ENCODE peak calls at places on chromosomes 6 and 20, in eight cellular contexts. A is heart right ventricle, K is IMR-90, U is progenitor cell of endocrine pancreas, L is AG09319, D is MCF 10A, F is PC-9, P is lower leg skin. N is an unnamed sample.

GRCh38 chr6:107633680-107634141 is 143.8 kb downstream of the SOBP start:
- DNase-seq in A (no peak), K (no peak), U (no peak), L (no peak), D (no peak), F (peak), P (no peak), N (no peak)

GRCh38 chr6:24902782-24903181 is 33.0 kb downstream of the RIPOR2 start:
- DNase-seq in A (no peak), K (peak), U (no peak), L (no peak), D (peak), F (peak), P (no peak), N (no peak)

GRCh38 chr6:75882734-75883133 is 133.7 kb downstream of the MYO6 start:
- DNase-seq in A (no peak), K (peak), U (no peak), L (peak), D (peak), F (peak), P (no peak), N (no peak)

GRCh38 chr6:106145741-106146227 is 59.6 kb downstream of the PRDM1 start:
- DNase-seq in A (no peak), K (peak), U (no peak), L (no peak), D (no peak), F (no peak), P (no peak), N (no peak)

GRCh38 chr6:16697437-16698162 is 63.7 kb downstream of the ATXN1 start:
- DNase-seq in A (no peak), K (no peak), U (no peak), L (no peak), D (no peak), F (no peak), P (no peak), N (no peak)

GRCh38 chr6:2999005-2999620 is 581 bp upstream of the NQO2 start:
- DNase-seq in A (no peak), K (peak), U (no peak), L (no peak), D (peak), F (peak), P (no peak), N (peak)

GRCh38 chr6:128065072-128065471 is 164.2 kb upstream of the THEMIS start:
- DNase-seq in A (no peak), K (peak), U (no peak), L (no peak), D (no peak), F (no peak), P (no peak), N (no peak)

GRCh38 chr6:49668083-49668511 is 31.5 kb upstream of the RHAG start:
- DNase-seq in A (no peak), K (no peak), U (no peak), L (no peak), D (no peak), F (peak), P (no peak), N (no peak)

GRCh38 chr6:75305573-75305972 is 21.0 kb upstream of the TMEM30A start:
- DNase-seq in A (no peak), K (no peak), U (no peak), L (no peak), D (no peak), F (no peak), P (no peak), N (no peak)

GRCh38 chr6:154614101-154614500 is 103.6 kb upstream of the CNKSR3 start:
- DNase-seq in A (no peak), K (peak), U (no peak), L (no peak), D (no peak), F (no peak), P (no peak), N (no peak)

GRCh38 chr6:130018830-130019795 is 732 bp downstream of the L3MBTL3 start:
- DNase-seq in A (peak), K (peak), U (peak), L (no peak), D (peak), F (no peak), P (no peak), N (peak)

GRCh38 chr6:155132617-155133016 is 131.2 kb upstream of the CLDN20 start:
- DNase-seq in A (no peak), K (no peak), U (no peak), L (no peak), D (no peak), F (no peak), P (no peak), N (no peak)

GRCh38 chr6:152368761-152369624 is 268.2 kb downstream of the SYNE1 start:
- DNase-seq in A (peak), K (peak), U (no peak), L (no peak), D (no peak), F (no peak), P (peak), N (no peak)

GRCh38 chr6:10315631-10316145 is 99.2 kb downstream of the TFAP2A start:
- DNase-seq in A (no peak), K (no peak), U (no peak), L (no peak), D (no peak), F (no peak), P (no peak), N (no peak)

GRCh38 chr6:109182590-109182989 is 87.3 kb downstream of the CEP57L1 start:
- DNase-seq in A (no peak), K (no peak), U (no peak), L (no peak), D (no peak), F (no peak), P (no peak), N (no peak)

GRCh38 chr6:163991326-163991725 is 576.8 kb downstream of the QKI start:
- DNase-seq in A (no peak), K (no peak), U (no peak), L (no peak), D (no peak), F (no peak), P (no peak), N (no peak)

GRCh38 chr6:14816106-14816864 is 429.6 kb upstream of the JARID2 start:
- DNase-seq in A (no peak), K (peak), U (no peak), L (no peak), D (no peak), F (no peak), P (no peak), N (no peak)

GRCh38 chr6:142542704-142543233 is 241.0 kb downstream of the ADGRG6 start:
- DNase-seq in A (peak), K (peak), U (no peak), L (peak), D (peak), F (no peak), P (peak), N (peak)

GRCh38 chr20:19975436-19975799 is 41.7 kb upstream of the NAA20 start:
- DNase-seq in A (peak), K (peak), U (no peak), L (no peak), D (no peak), F (peak), P (no peak), N (no peak)

GRCh38 chr6:127464161-127464880 is 5.1 kb upstream of the KIAA0408 start:
- DNase-seq in A (no peak), K (peak), U (no peak), L (no peak), D (no peak), F (no peak), P (peak), N (no peak)

GRCh38 chr20:881051-881820 is 34.9 kb downstream of the ANGPT4 start:
- DNase-seq in A (no peak), K (peak), U (no peak), L (no peak), D (peak), F (peak), P (no peak), N (no peak)

GRCh38 chr20:47645632-47646031 is 139.6 kb downstream of the SULF2 start:
- DNase-seq in A (no peak), K (no peak), U (no peak), L (no peak), D (no peak), F (no peak), P (no peak), N (no peak)

GRCh38 chr20:4835244-4836177 is 113.8 kb downstream of the PRND start:
- DNase-seq in A (peak), K (no peak), U (no peak), L (peak), D (no peak), F (no peak), P (peak), N (no peak)

GRCh38 chr6:53059648-53060589 is 5.3 kb upstream of the FBXO9 start:
- DNase-seq in A (no peak), K (no peak), U (no peak), L (no peak), D (no peak), F (no peak), P (no peak), N (no peak)

GRCh38 chr6:17397764-17398194 is 4.4 kb downstream of the CAP2 start:
- DNase-seq in A (no peak), K (no peak), U (no peak), L (no peak), D (peak), F (peak), P (no peak), N (no peak)

GRCh38 chr6:118783931-118784528 is 109.9 kb upstream of the ASF1A start:
- DNase-seq in A (no peak), K (peak), U (no peak), L (no peak), D (no peak), F (peak), P (no peak), N (no peak)

GRCh38 chr20:48098866-48099265 is 313.6 kb upstream of the SULF2 start:
- DNase-seq in A (no peak), K (no peak), U (no peak), L (no peak), D (no peak), F (no peak), P (no peak), N (no peak)

GRCh38 chr6:107320126-107320525 is 139.2 kb downstream of the PDSS2 start:
- DNase-seq in A (no peak), K (peak), U (no peak), L (peak), D (no peak), F (no peak), P (no peak), N (no peak)

GRCh38 chr20:43985121-43985520 is 70.5 kb downstream of the TOX2 start:
- DNase-seq in A (no peak), K (no peak), U (no peak), L (no peak), D (no peak), F (no peak), P (no peak), N (no peak)

GRCh38 chr20:31819083-31819784 is at the start of gene MYLK2:
- DNase-seq in A (no peak), K (no peak), U (no peak), L (no peak), D (no peak), F (no peak), P (no peak), N (no peak)

GRCh38 chr6:95518630-95519227 is 58.6 kb upstream of the MANEA start:
- DNase-seq in A (no peak), K (no peak), U (no peak), L (no peak), D (no peak), F (no peak), P (no peak), N (no peak)

GRCh38 chr6:113461153-113461897 is 395.8 kb upstream of the MARCKS start:
- DNase-seq in A (no peak), K (peak), U (no peak), L (no peak), D (no peak), F (no peak), P (no peak), N (no peak)

GRCh38 chr20:37989601-37990001 is 43.7 kb downstream of the TTI1 start:
- DNase-seq in A (no peak), K (no peak), U (no peak), L (no peak), D (no peak), F (no peak), P (no peak), N (peak)

DNA sequence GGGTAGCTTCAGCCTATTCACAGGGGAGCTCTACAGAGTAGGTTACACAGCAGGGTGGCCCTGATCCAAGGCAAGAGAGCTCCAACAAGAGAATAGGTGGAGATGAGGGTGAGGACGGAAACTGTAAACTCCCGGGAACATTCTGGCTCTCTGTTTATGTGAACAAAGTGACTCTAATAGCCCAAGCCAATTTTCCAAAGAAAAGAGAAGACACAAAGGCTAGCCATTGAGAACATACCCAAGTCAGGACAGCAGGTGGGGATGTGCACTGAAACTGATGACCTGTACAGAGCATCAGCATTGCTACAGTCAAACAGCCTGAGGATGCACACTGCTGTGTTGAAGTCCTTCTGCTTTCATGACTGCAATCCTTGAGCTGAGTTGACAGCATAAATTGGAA is 136.0 kb upstream of the TOP1 start:
- DNase-seq in A (no peak), K (no peak), U (no peak), L (no peak), D (peak), F (no peak), P (no peak), N (no peak)
- TF ChIP-seq CTCF in A (no peak), K (no peak), U (no peak), L (no peak), D (no peak), F (no peak), P (no peak), N (no peak)

DNA sequence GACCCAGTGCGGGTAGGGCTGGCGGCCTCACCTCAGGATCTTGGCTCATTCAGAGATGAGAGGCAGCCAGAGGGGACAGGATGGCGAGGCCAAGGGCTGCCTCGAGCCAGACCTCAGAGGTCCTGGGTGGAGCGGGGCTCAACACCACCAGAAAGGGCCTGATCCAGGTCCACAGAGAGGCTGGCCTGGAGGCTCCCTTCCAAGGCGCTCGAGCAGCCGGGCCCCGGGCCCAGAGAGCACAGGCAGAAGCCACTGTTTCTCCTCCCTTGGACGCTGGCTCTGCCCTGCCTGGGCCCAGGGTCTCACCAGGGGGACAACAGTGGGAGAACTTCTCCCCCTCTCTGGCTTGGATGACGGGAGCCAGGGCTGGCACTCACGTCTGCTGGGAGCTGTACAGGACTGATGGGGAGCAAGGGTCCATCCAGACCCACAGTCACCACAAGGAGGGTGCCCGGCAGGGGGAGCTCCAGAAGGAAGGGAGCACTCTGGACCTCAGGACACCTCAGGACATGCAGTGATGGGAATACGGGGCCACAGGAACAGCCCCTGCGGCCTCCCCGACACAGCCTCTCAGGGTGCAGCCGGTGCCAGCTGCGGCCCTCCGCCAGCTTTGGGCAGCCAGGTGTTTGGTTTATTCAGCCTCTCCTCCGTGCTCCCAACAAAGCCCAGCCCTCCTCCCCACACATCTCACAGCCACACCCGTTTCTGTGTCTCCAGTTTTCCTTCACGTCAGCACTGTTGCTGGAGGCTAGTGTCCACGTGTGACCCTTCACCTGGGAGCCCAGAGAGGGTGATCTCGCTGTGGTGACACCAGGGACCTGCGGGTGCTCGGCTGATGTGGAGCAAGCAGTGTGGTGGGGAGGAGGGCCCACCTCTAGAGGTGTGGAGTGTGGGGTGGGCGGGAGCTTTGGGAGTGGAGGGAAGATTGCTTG is 8.7 kb downstream of the RPS21 start:
- DNase-seq in A (no peak), K (no peak), U (no peak), L (no peak), D (peak), F (no peak), P (no peak), N (no peak)
- TF ChIP-seq CTCF in A (no peak), K (no peak), U (no peak), L (no peak), D (peak), F (peak), P (no peak), N (no peak)

DNA sequence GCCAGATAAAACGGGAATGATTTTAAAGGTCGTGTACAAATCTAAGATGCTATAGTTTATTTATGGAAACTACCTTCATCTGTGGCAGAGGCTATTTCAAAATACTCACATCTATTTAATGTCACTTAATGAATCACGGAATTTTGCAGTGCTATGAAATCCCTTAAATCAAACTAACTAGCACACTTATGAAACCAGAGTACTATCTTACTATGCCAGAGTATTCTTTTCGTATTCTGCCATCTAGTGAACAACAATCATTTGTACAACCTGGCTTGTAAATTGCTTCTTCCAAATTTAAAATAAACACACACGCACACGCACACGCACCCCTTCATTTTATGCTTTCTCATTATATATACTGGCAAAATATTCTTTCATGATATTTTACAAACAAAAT is 78.0 kb upstream of the BMP5 start:
- DNase-seq in A (no peak), K (peak), U (no peak), L (peak), D (peak), F (no peak), P (no peak), N (no peak)
- TF ChIP-seq CTCF in A (peak), K (peak), U (peak), L (peak), D (peak), F (peak), P (no peak), N (no peak)

GRCh38 chr20:45779011-45779915 is 12.4 kb downstream of the WFDC3 start:
- DNase-seq in A (peak), K (peak), U (no peak), L (peak), D (peak), F (peak), P (peak), N (peak)

GRCh38 chr20:45781391-45781931 is 10.2 kb downstream of the WFDC3 start:
- DNase-seq in A (no peak), K (peak), U (no peak), L (peak), D (peak), F (peak), P (no peak), N (peak)

GRCh38 chr20:45782890-45783289 is 8.8 kb downstream of the WFDC3 start:
- DNase-seq in A (no peak), K (peak), U (no peak), L (no peak), D (no peak), F (peak), P (no peak), N (no peak)

GRCh38 chr20:45780159-45780558 is 11.5 kb downstream of the WFDC3 start:
- DNase-seq in A (no peak), K (no peak), U (no peak), L (no peak), D (no peak), F (no peak), P (no peak), N (no peak)

DNA sequence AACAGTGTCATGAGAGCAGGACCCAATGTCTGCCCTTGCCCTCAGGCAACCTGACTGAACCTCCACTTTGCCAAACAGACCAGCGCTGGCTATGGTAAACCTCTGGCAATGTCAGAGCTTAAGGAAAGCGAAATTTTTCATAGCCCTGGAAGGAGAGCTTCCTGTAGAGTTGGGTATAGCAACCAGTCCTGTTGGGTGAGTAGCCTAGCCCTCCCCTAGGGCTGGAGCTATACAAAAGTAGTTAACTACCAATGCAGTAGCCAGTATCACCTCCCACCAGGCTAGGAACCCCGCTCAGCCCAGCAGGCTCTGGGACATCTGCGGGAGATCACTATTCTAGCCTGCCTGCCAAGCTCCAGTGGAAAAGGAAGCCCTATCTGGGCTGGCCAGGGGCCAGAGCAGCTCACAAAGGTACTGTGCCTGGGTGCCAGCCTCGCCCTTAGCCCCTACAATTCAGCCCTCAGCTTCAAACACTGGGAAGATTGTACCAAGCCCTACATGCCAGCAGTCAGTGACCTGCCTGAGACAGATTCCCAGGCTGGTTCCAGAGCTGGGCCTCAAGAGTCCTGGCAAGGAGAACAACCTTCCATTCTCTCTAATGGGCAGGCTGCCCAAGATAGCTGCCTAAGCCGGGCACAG is 7.9 kb downstream of the WFDC3 start:
- DNase-seq in A (peak), K (no peak), U (no peak), L (no peak), D (peak), F (peak), P (no peak), N (peak)
- TF ChIP-seq CTCF in A (no peak), K (no peak), U (no peak), L (no peak), D (no peak), F (no peak), P (no peak), N (no peak)

DNA sequence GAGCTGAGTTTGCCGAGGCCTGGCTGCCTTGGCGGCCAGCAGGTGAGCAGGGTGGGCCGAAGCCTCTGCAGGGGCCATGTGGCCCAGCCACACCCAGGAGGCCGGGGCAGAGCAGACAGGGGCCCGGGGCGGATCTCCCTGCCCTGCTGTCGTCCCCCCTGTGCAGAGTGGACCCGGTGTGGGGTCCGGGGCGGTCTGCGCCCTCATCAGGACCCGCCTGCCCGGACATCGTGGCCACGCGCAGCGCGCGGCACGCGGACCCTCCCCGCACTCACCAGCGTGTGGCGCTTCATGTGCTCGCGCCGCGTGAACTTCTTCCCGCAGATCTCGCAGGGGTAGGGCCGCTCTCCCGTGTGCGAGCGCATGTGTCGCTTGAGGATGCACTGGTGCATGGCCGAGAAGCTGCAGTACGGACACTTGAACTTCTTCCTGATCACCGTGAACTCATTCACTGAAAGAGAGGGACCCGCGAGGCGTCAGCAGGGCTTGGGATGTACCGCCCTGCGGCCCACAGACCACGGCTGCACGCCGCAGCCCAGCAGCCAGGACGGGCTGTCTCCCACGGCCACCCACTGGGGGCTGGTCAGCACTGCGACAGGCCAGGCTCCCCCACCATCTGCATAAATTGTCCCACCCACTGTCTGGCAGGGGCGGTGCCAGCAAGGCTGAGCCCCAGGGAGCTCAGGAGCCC is 13.0 kb downstream of the SLC2A4RG start:
- DNase-seq in A (no peak), K (no peak), U (no peak), L (no peak), D (no peak), F (no peak), P (no peak), N (no peak)
- TF ChIP-seq CTCF in A (no peak), K (no peak), U (no peak), L (no peak), D (no peak), F (no peak), P (no peak), N (no peak)